ENCODE peak calls at places on chromosomes 6 and 20, in six cellular contexts. P is effector memory CD4-positive, alpha-beta T cell; M is neural progenitor cell; J is Panc1; O is fibroblast of lung; T is CD4-positive, CD25-positive, alpha-beta regulatory T cell. V is an unnamed sample.

GRCh38 chr6:137724018-137724403 is 143.0 kb upstream of the TNFAIP3 start:
- DNase-seq in M (no peak), O (no peak), T (no peak), J (no peak), P (no peak), V (no peak)

GRCh38 chr20:41072099-41072798 is 43.6 kb downstream of the TOP1 start:
- DNase-seq in M (no peak), P (no peak), T (no peak), O (peak), J (no peak), V (no peak)

GRCh38 chr20:63473555-63474449 is 1.3 kb upstream of the KCNQ2 start:
- DNase-seq in J (no peak), P (no peak), O (no peak), T (no peak), M (no peak), V (no peak)

GRCh38 chr6:90369651-90370050 is 73.0 kb upstream of the BACH2 start:
- DNase-seq in O (peak), T (no peak), M (no peak), P (no peak), J (no peak), V (no peak)

GRCh38 chr6:25085761-25086160 is 150.0 kb upstream of the RIPOR2 start:
- DNase-seq in T (peak), J (no peak), M (no peak), P (no peak), O (no peak), V (no peak)

GRCh38 chr6:11197175-11197535 is 35.3 kb downstream of the NEDD9 start:
- DNase-seq in P (no peak), T (no peak), M (peak), O (peak), J (no peak), V (no peak)

GRCh38 chr6:24666097-24666615 is 543 bp downstream of the TDP2 start:
- DNase-seq in T (peak), J (no peak), P (no peak), O (peak), M (no peak), V (peak)

GRCh38 chr6:27582928-27583725 is 110.2 kb upstream of the ZNF184 start:
- DNase-seq in P (no peak), T (peak), M (peak), J (peak), O (peak), V (no peak)

GRCh38 chr6:101689695-101690094 is 296.2 kb downstream of the GRIK2 start:
- DNase-seq in M (no peak), T (no peak), P (no peak), J (no peak), O (no peak), V (no peak)

GRCh38 chr6:91267246-91267645 is 680.4 kb upstream of the MAP3K7 start:
- DNase-seq in P (no peak), J (no peak), M (peak), O (peak), T (no peak), V (no peak)

GRCh38 chr6:24888967-24889366 is 46.8 kb downstream of the RIPOR2 start:
- DNase-seq in T (no peak), J (no peak), M (no peak), P (no peak), O (no peak), V (no peak)

GRCh38 chr6:33375143-33375649 is 16.4 kb upstream of the KIFC1 start:
- DNase-seq in T (no peak), J (no peak), M (no peak), O (peak), P (no peak), V (peak)

DNA sequence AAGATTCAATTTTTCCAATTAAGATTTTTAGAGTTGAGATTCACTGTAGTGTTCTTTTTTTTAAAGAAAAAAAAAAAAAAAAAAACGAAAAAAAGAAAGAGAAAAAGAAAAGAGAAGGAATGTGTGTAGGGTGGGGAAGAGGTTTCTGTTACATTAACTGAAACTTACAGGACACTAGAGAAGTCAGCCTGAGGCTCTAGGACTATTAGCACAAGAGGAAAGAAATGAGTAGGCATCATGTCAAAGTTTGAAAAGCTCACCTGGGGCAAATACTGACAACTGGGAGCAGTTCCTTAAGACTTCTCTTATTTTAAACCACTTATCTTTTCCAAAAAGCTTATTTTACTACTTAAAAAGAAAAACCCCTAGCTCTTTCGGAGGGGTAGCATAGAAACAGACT is 185.9 kb downstream of the DST start:
- DNase-seq in T (no peak), M (no peak), P (no peak), O (no peak), J (no peak), V (no peak)
- H3K27ac ChIP-seq in T (no peak), M (no peak), P (no peak), O (no peak), J (no peak), V (no peak)

DNA sequence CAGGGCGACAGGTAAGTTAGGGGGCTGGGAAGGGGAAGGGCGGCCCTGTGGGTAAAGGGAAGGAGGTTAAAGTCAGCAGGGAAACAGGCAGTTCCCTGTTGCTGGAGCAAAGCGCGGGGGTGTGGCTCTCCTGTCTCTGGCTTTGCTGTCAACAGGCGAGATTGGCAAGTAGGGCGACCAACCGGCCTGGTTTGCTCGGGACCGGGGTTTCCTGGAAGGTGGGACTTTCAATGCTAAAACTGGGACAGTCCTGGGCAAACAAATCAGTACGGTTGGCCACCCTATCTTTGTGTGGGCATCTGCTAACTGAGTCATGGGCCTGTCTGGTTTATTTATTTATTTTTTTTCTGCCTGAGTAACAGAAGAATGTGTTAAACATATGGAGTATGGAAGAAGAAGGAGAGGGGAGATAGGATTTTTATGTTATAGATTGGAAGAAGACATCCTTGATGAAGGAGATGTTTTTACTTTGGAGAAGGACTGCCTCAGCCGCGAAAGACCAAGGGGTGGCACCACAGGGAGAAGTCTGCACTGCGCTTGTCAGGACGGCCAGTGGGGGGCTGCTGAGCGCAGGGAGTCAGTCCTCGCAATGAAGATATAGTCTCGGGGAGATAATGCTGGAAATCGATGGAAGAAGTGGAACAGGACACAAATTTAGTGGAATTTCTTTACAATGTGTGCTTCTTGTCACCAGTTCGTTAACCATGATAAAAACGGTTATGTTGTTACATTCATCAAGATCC is 43.4 kb upstream of the ESR1 start:
- DNase-seq in T (peak), J (peak), O (peak), M (peak), P (no peak), V (peak)
- H3K4me3 ChIP-seq in T (no peak), J (no peak), O (peak), M (peak), P (no peak), V (peak)

GRCh38 chr6:22147983-22148797 is 148.6 kb downstream of the PRL start:
- DNase-seq in J (no peak), M (peak), P (no peak), T (no peak), O (peak), V (no peak)
- H3K27ac ChIP-seq in J (peak), M (no peak), P (no peak), T (no peak), O (peak), V (no peak)

DNA sequence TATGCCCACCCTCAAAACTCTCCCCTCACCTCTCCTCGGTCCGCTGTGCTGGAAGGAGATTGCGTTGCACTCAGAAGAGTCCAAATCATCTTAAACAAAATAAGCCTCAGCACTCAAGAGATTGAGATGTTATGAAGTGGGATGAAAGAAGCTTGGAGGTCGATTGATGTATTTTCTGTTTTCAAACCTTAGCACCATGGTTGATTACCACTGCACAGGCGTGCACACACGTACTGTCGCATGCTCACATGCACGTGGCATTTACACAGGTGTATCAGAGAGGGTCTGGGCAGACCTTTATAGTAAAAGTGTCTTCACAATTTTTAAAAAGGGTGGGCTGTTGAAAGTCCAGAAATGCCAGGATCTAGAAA is 612 bp upstream of the AGPAT4 start:
- DNase-seq in T (peak), J (no peak), P (no peak), M (no peak), O (no peak), V (no peak)
- H3K4me3 ChIP-seq in T (peak), J (peak), P (peak), M (peak), O (peak), V (peak)

DNA sequence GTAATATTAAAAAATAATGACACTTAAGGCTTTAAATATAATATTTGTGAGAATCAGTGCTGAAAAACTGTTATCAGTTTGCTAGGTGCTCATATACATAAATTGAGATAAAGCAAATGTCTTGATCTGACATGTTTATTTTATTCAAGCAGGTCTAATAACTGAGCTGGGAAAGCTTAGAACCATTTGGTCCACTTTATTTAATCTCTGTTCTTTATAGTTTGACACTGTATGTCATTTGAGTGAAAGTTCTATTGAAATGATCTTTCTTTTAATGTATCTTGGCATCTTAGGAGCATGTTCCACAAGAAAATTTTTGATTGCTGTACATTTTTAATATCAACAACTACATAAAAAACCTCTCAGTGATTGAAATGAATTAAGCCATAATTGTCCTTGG is 772.0 kb upstream of the NRSN1 start:
- DNase-seq in M (no peak), P (no peak), O (no peak), T (no peak), J (no peak), V (no peak)
- H3K27ac ChIP-seq in M (no peak), P (no peak), O (no peak), T (no peak), J (no peak), V (no peak)

V was measured in left lung.